ENCODE peak calls at places on chromosomes 13 and 19, in seven cellular contexts. One of them, this sample, is unnamed.

GRCh38 chr13:95547531-95548167 is 4.9 kb upstream of the CLDN10 start:
- DNase-seq in stimulated activated naive CD8-positive, alpha-beta T cell treated with anti-CD3 and anti-CD28 coated beads, Interleukin-15, Interleukin-2, amounts not matched to agents 100 U/mL and 50 U/mL, for 24 hours: no peak
- DNase-seq in iPS-NIHi11: no peak
- DNase-seq in AG08396: no peak
- DNase-seq in tibial nerve: no peak
- DNase-seq in neural progenitor cell: no peak
- DNase-seq in activated T-cell treated with anti-CD3 and anti-CD28 coated beads for 48 hours: no peak
- DNase-seq in this sample: no peak

GRCh38 chr19:51644636-51645271 is 1.9 kb downstream of the SIGLEC14 start:
- DNase-seq in stimulated activated naive CD8-positive, alpha-beta T cell treated with anti-CD3 and anti-CD28 coated beads, Interleukin-15, Interleukin-2, amounts not matched to agents 100 U/mL and 50 U/mL, for 24 hours: no peak
- DNase-seq in iPS-NIHi11: peak
- DNase-seq in AG08396: no peak
- DNase-seq in tibial nerve: no peak
- DNase-seq in neural progenitor cell: no peak
- DNase-seq in activated T-cell treated with anti-CD3 and anti-CD28 coated beads for 48 hours: no peak
- DNase-seq in this sample: no peak

GRCh38 chr13:84651288-84651687 is 769.0 kb upstream of the SLITRK1 start:
- DNase-seq in stimulated activated naive CD8-positive, alpha-beta T cell treated with anti-CD3 and anti-CD28 coated beads, Interleukin-15, Interleukin-2, amounts not matched to agents 100 U/mL and 50 U/mL, for 24 hours: no peak
- DNase-seq in iPS-NIHi11: no peak
- DNase-seq in AG08396: no peak
- DNase-seq in tibial nerve: no peak
- DNase-seq in neural progenitor cell: no peak
- DNase-seq in activated T-cell treated with anti-CD3 and anti-CD28 coated beads for 48 hours: no peak
- DNase-seq in this sample: no peak

GRCh38 chr13:90766503-90766902 is 581.0 kb upstream of the MIR17HG start:
- DNase-seq in stimulated activated naive CD8-positive, alpha-beta T cell treated with anti-CD3 and anti-CD28 coated beads, Interleukin-15, Interleukin-2, amounts not matched to agents 100 U/mL and 50 U/mL, for 24 hours: no peak
- DNase-seq in iPS-NIHi11: no peak
- DNase-seq in AG08396: no peak
- DNase-seq in tibial nerve: no peak
- DNase-seq in neural progenitor cell: no peak
- DNase-seq in activated T-cell treated with anti-CD3 and anti-CD28 coated beads for 48 hours: no peak
- DNase-seq in this sample: no peak

GRCh38 chr13:20360041-20360491 is 127.9 kb upstream of the GJB6 start:
- DNase-seq in stimulated activated naive CD8-positive, alpha-beta T cell treated with anti-CD3 and anti-CD28 coated beads, Interleukin-15, Interleukin-2, amounts not matched to agents 100 U/mL and 50 U/mL, for 24 hours: no peak
- DNase-seq in iPS-NIHi11: no peak
- DNase-seq in AG08396: no peak
- DNase-seq in tibial nerve: no peak
- DNase-seq in neural progenitor cell: no peak
- DNase-seq in activated T-cell treated with anti-CD3 and anti-CD28 coated beads for 48 hours: no peak
- DNase-seq in this sample: no peak

GRCh38 chr19:29681422-29682235 is 16.4 kb downstream of the PLEKHF1 start:
- DNase-seq in stimulated activated naive CD8-positive, alpha-beta T cell treated with anti-CD3 and anti-CD28 coated beads, Interleukin-15, Interleukin-2, amounts not matched to agents 100 U/mL and 50 U/mL, for 24 hours: no peak
- DNase-seq in iPS-NIHi11: no peak
- DNase-seq in AG08396: no peak
- DNase-seq in tibial nerve: peak
- DNase-seq in neural progenitor cell: no peak
- DNase-seq in activated T-cell treated with anti-CD3 and anti-CD28 coated beads for 48 hours: no peak
- DNase-seq in this sample: no peak

GRCh38 chr19:39692166-39692565 is 12.1 kb upstream of the LGALS14 start:
- DNase-seq in stimulated activated naive CD8-positive, alpha-beta T cell treated with anti-CD3 and anti-CD28 coated beads, Interleukin-15, Interleukin-2, amounts not matched to agents 100 U/mL and 50 U/mL, for 24 hours: no peak
- DNase-seq in iPS-NIHi11: no peak
- DNase-seq in AG08396: no peak
- DNase-seq in tibial nerve: no peak
- DNase-seq in neural progenitor cell: no peak
- DNase-seq in activated T-cell treated with anti-CD3 and anti-CD28 coated beads for 48 hours: no peak
- DNase-seq in this sample: no peak

GRCh38 chr19:46328079-46328478 is 18.8 kb upstream of the PPP5C start:
- DNase-seq in stimulated activated naive CD8-positive, alpha-beta T cell treated with anti-CD3 and anti-CD28 coated beads, Interleukin-15, Interleukin-2, amounts not matched to agents 100 U/mL and 50 U/mL, for 24 hours: no peak
- DNase-seq in iPS-NIHi11: no peak
- DNase-seq in AG08396: no peak
- DNase-seq in tibial nerve: no peak
- DNase-seq in neural progenitor cell: no peak
- DNase-seq in activated T-cell treated with anti-CD3 and anti-CD28 coated beads for 48 hours: no peak
- DNase-seq in this sample: no peak

GRCh38 chr13:73464758-73465628 is 406.2 kb downstream of the KLF5 start:
- DNase-seq in stimulated activated naive CD8-positive, alpha-beta T cell treated with anti-CD3 and anti-CD28 coated beads, Interleukin-15, Interleukin-2, amounts not matched to agents 100 U/mL and 50 U/mL, for 24 hours: no peak
- DNase-seq in iPS-NIHi11: no peak
- DNase-seq in AG08396: no peak
- DNase-seq in tibial nerve: no peak
- DNase-seq in neural progenitor cell: no peak
- DNase-seq in activated T-cell treated with anti-CD3 and anti-CD28 coated beads for 48 hours: no peak
- DNase-seq in this sample: no peak

GRCh38 chr19:17784201-17785008 is 10.5 kb upstream of the B3GNT3 start:
- DNase-seq in stimulated activated naive CD8-positive, alpha-beta T cell treated with anti-CD3 and anti-CD28 coated beads, Interleukin-15, Interleukin-2, amounts not matched to agents 100 U/mL and 50 U/mL, for 24 hours: peak
- DNase-seq in iPS-NIHi11: peak
- DNase-seq in AG08396: peak
- DNase-seq in tibial nerve: peak
- DNase-seq in neural progenitor cell: peak
- DNase-seq in activated T-cell treated with anti-CD3 and anti-CD28 coated beads for 48 hours: peak
- DNase-seq in this sample: peak

GRCh38 chr13:112187527-112188297 is 120.8 kb downstream of the SOX1 start:
- DNase-seq in stimulated activated naive CD8-positive, alpha-beta T cell treated with anti-CD3 and anti-CD28 coated beads, Interleukin-15, Interleukin-2, amounts not matched to agents 100 U/mL and 50 U/mL, for 24 hours: no peak
- DNase-seq in iPS-NIHi11: no peak
- DNase-seq in AG08396: no peak
- DNase-seq in tibial nerve: no peak
- DNase-seq in neural progenitor cell: no peak
- DNase-seq in activated T-cell treated with anti-CD3 and anti-CD28 coated beads for 48 hours: no peak
- DNase-seq in this sample: no peak

GRCh38 chr19:35090160-35090794 is 25.3 kb upstream of the FXYD3 start:
- DNase-seq in stimulated activated naive CD8-positive, alpha-beta T cell treated with anti-CD3 and anti-CD28 coated beads, Interleukin-15, Interleukin-2, amounts not matched to agents 100 U/mL and 50 U/mL, for 24 hours: peak
- DNase-seq in iPS-NIHi11: peak
- DNase-seq in AG08396: peak
- DNase-seq in tibial nerve: peak
- DNase-seq in neural progenitor cell: peak
- DNase-seq in activated T-cell treated with anti-CD3 and anti-CD28 coated beads for 48 hours: no peak
- DNase-seq in this sample: peak

GRCh38 chr13:60427285-60427684 is 30.3 kb downstream of the TDRD3 start:
- DNase-seq in stimulated activated naive CD8-positive, alpha-beta T cell treated with anti-CD3 and anti-CD28 coated beads, Interleukin-15, Interleukin-2, amounts not matched to agents 100 U/mL and 50 U/mL, for 24 hours: no peak
- DNase-seq in iPS-NIHi11: no peak
- DNase-seq in AG08396: no peak
- DNase-seq in tibial nerve: no peak
- DNase-seq in neural progenitor cell: no peak
- DNase-seq in activated T-cell treated with anti-CD3 and anti-CD28 coated beads for 48 hours: no peak
- DNase-seq in this sample: no peak

GRCh38 chr19:49335071-49335783 is at the start of gene CD37:
- DNase-seq in stimulated activated naive CD8-positive, alpha-beta T cell treated with anti-CD3 and anti-CD28 coated beads, Interleukin-15, Interleukin-2, amounts not matched to agents 100 U/mL and 50 U/mL, for 24 hours: peak
- DNase-seq in iPS-NIHi11: no peak
- DNase-seq in AG08396: no peak
- DNase-seq in tibial nerve: no peak
- DNase-seq in neural progenitor cell: no peak
- DNase-seq in activated T-cell treated with anti-CD3 and anti-CD28 coated beads for 48 hours: peak
- DNase-seq in this sample: peak

GRCh38 chr13:35781044-35781443 is 304.6 kb upstream of the MAB21L1 start:
- DNase-seq in stimulated activated naive CD8-positive, alpha-beta T cell treated with anti-CD3 and anti-CD28 coated beads, Interleukin-15, Interleukin-2, amounts not matched to agents 100 U/mL and 50 U/mL, for 24 hours: no peak
- DNase-seq in iPS-NIHi11: no peak
- DNase-seq in AG08396: no peak
- DNase-seq in tibial nerve: no peak
- DNase-seq in neural progenitor cell: no peak
- DNase-seq in activated T-cell treated with anti-CD3 and anti-CD28 coated beads for 48 hours: no peak
- DNase-seq in this sample: no peak

GRCh38 chr13:50797081-50797480 is 46.4 kb downstream of the DLEU7 start:
- DNase-seq in stimulated activated naive CD8-positive, alpha-beta T cell treated with anti-CD3 and anti-CD28 coated beads, Interleukin-15, Interleukin-2, amounts not matched to agents 100 U/mL and 50 U/mL, for 24 hours: no peak
- DNase-seq in iPS-NIHi11: no peak
- DNase-seq in AG08396: no peak
- DNase-seq in tibial nerve: no peak
- DNase-seq in neural progenitor cell: no peak
- DNase-seq in activated T-cell treated with anti-CD3 and anti-CD28 coated beads for 48 hours: no peak
- DNase-seq in this sample: no peak

GRCh38 chr13:83221813-83222241 is 660.4 kb downstream of the SLITRK1 start:
- DNase-seq in stimulated activated naive CD8-positive, alpha-beta T cell treated with anti-CD3 and anti-CD28 coated beads, Interleukin-15, Interleukin-2, amounts not matched to agents 100 U/mL and 50 U/mL, for 24 hours: no peak
- DNase-seq in iPS-NIHi11: no peak
- DNase-seq in AG08396: peak
- DNase-seq in tibial nerve: no peak
- DNase-seq in neural progenitor cell: no peak
- DNase-seq in activated T-cell treated with anti-CD3 and anti-CD28 coated beads for 48 hours: no peak
- DNase-seq in this sample: no peak

GRCh38 chr19:15129856-15130580 is 22.8 kb downstream of the SYDE1 start:
- DNase-seq in stimulated activated naive CD8-positive, alpha-beta T cell treated with anti-CD3 and anti-CD28 coated beads, Interleukin-15, Interleukin-2, amounts not matched to agents 100 U/mL and 50 U/mL, for 24 hours: peak
- DNase-seq in iPS-NIHi11: no peak
- DNase-seq in AG08396: no peak
- DNase-seq in tibial nerve: no peak
- DNase-seq in neural progenitor cell: no peak
- DNase-seq in activated T-cell treated with anti-CD3 and anti-CD28 coated beads for 48 hours: no peak
- DNase-seq in this sample: peak

GRCh38 chr19:33214621-33215020 is 11.0 kb downstream of the SLC7A10 start:
- DNase-seq in stimulated activated naive CD8-positive, alpha-beta T cell treated with anti-CD3 and anti-CD28 coated beads, Interleukin-15, Interleukin-2, amounts not matched to agents 100 U/mL and 50 U/mL, for 24 hours: no peak
- DNase-seq in iPS-NIHi11: peak
- DNase-seq in AG08396: peak
- DNase-seq in tibial nerve: no peak
- DNase-seq in neural progenitor cell: peak
- DNase-seq in activated T-cell treated with anti-CD3 and anti-CD28 coated beads for 48 hours: no peak
- DNase-seq in this sample: no peak

GRCh38 chr13:89845874-89846273 is 1501.6 kb upstream of the MIR17HG start:
- DNase-seq in stimulated activated naive CD8-positive, alpha-beta T cell treated with anti-CD3 and anti-CD28 coated beads, Interleukin-15, Interleukin-2, amounts not matched to agents 100 U/mL and 50 U/mL, for 24 hours: no peak
- DNase-seq in iPS-NIHi11: no peak
- DNase-seq in AG08396: no peak
- DNase-seq in tibial nerve: no peak
- DNase-seq in neural progenitor cell: no peak
- DNase-seq in activated T-cell treated with anti-CD3 and anti-CD28 coated beads for 48 hours: no peak
- DNase-seq in this sample: no peak